ENCODE peak calls at places on chromosomes 3 and 15, in five cellular contexts. R, K, A, M and W are unnamed samples.

GRCh38 chr3:174931473-174931872 is 72.3 kb downstream of the NAALADL2 start:
- DNase-seq in R (no peak), K (peak; percentile 66), A (no peak), M (no peak), W (no peak)

GRCh38 chr15:40290540-40291087 is 7.8 kb upstream of the ANKRD63 start:
- DNase-seq in R (no peak), K (no peak), A (peak; percentile 88), M (no peak), W (no peak)

GRCh38 chr15:40342421-40343313 is 1.9 kb upstream of the CCDC9B start:
- DNase-seq in R (no peak), K (peak; percentile 45), A (no peak), M (no peak), W (no peak)

GRCh38 chr3:13069495-13069894 is 3.7 kb downstream of the IQSEC1 start:
- DNase-seq in R (no peak), K (no peak), A (no peak), M (peak; percentile 85), W (no peak)

GRCh38 chr3:188627652-188628051 is 473.7 kb downstream of the LPP start:
- DNase-seq in R (no peak), K (peak; percentile 94), A (no peak), M (no peak), W (no peak)

GRCh38 chr3:100746056-100746455 is 36.8 kb downstream of the TFG start:
- DNase-seq in R (no peak), K (no peak), A (no peak), M (no peak), W (no peak)

GRCh38 chr3:124033360-124034015 is 41.6 kb upstream of the ROPN1 start:
- DNase-seq in R (peak; percentile 59), K (no peak), A (no peak), M (no peak), W (peak; percentile 66)

GRCh38 chr15:52114256-52114655 is 1.7 kb upstream of the BCL2L10 start:
- DNase-seq in R (no peak), K (no peak), A (peak; percentile 7), M (no peak), W (no peak)